ENCODE peak calls at places on chromosomes 5 and 9, in five cellular contexts. One of them, this sample, is unnamed.
A peak's percentile ranks its signal among the peaks of the same experiment; 100 is the strongest.

GRCh38 chr5:142644640-142645361 is 41.1 kb downstream of the FGF1 start:
- DNase-seq in aorta: peak; percentile 81
- DNase-seq in Peyer's patch: no peak
- DNase-seq in uterus: peak; percentile 76
- DNase-seq in adipocyte: peak; percentile 94
- DNase-seq in this sample: no peak

GRCh38 chr5:176619203-176619568 is 9.2 kb upstream of the GPRIN1 start:
- DNase-seq in aorta: peak; percentile 74
- DNase-seq in Peyer's patch: peak; percentile 78
- DNase-seq in uterus: no peak
- DNase-seq in adipocyte: peak; percentile 78
- DNase-seq in this sample: peak; percentile 70

GRCh38 chr5:163846512-163846911 is 341.1 kb downstream of the MAT2B start:
- DNase-seq in aorta: no peak
- DNase-seq in Peyer's patch: no peak
- DNase-seq in uterus: no peak
- DNase-seq in adipocyte: peak; percentile 72
- DNase-seq in this sample: no peak

GRCh38 chr5:179166886-179167841 is 107.0 kb downstream of the ZNF354C start:
- DNase-seq in aorta: no peak
- DNase-seq in Peyer's patch: peak; percentile 59
- DNase-seq in uterus: peak; percentile 73
- DNase-seq in adipocyte: peak; percentile 73
- DNase-seq in this sample: peak; percentile 59

GRCh38 chr5:178130576-178131445 is at the start of gene RMND5B:
- DNase-seq in aorta: peak; percentile 88
- DNase-seq in Peyer's patch: peak; percentile 92
- DNase-seq in uterus: peak; percentile 87
- DNase-seq in adipocyte: peak; percentile 95
- DNase-seq in this sample: peak; percentile 80

GRCh38 chr5:68273717-68274409 is 58.3 kb downstream of the PIK3R1 start:
- DNase-seq in aorta: no peak
- DNase-seq in Peyer's patch: no peak
- DNase-seq in uterus: no peak
- DNase-seq in adipocyte: no peak
- DNase-seq in this sample: no peak

GRCh38 chr5:75510836-75511434 is 494 bp downstream of the CERT1 start:
- DNase-seq in aorta: peak; percentile 75
- DNase-seq in Peyer's patch: peak; percentile 73
- DNase-seq in uterus: no peak
- DNase-seq in adipocyte: peak; percentile 70
- DNase-seq in this sample: no peak

GRCh38 chr9:125233678-125234077 is 7.5 kb downstream of the HSPA5 start:
- DNase-seq in aorta: no peak
- DNase-seq in Peyer's patch: no peak
- DNase-seq in uterus: no peak
- DNase-seq in adipocyte: peak; percentile 90
- DNase-seq in this sample: no peak

GRCh38 chr9:38026021-38026809 is 42.8 kb downstream of the SHB start:
- DNase-seq in aorta: peak; percentile 74
- DNase-seq in Peyer's patch: no peak
- DNase-seq in uterus: peak; percentile 62
- DNase-seq in adipocyte: peak; percentile 89
- DNase-seq in this sample: no peak

GRCh38 chr5:177098772-177099152 is 12.0 kb downstream of the FGFR4 start:
- DNase-seq in aorta: no peak
- DNase-seq in Peyer's patch: no peak
- DNase-seq in uterus: no peak
- DNase-seq in adipocyte: no peak
- DNase-seq in this sample: no peak

GRCh38 chr5:6979061-6979460 is 265.8 kb downstream of the TENT4A start:
- DNase-seq in aorta: no peak
- DNase-seq in Peyer's patch: no peak
- DNase-seq in uterus: no peak
- DNase-seq in adipocyte: no peak
- DNase-seq in this sample: no peak

GRCh38 chr5:178232124-178232919 is at the start of gene PHYKPL:
- DNase-seq in aorta: peak; percentile 85
- DNase-seq in Peyer's patch: peak; percentile 86
- DNase-seq in uterus: peak; percentile 75
- DNase-seq in adipocyte: peak; percentile 84
- DNase-seq in this sample: peak; percentile 48

GRCh38 chr9:83266618-83267543 is 203.9 kb upstream of the RASEF start:
- DNase-seq in aorta: no peak
- DNase-seq in Peyer's patch: peak; percentile 49
- DNase-seq in uterus: peak; percentile 27
- DNase-seq in adipocyte: no peak
- DNase-seq in this sample: no peak

GRCh38 chr5:141355641-141356040 is 820 bp downstream of the PCDHGA4 start:
- DNase-seq in aorta: no peak
- DNase-seq in Peyer's patch: no peak
- DNase-seq in uterus: no peak
- DNase-seq in adipocyte: no peak
- DNase-seq in this sample: no peak

GRCh38 chr5:141354900-141355469 is at the start of gene PCDHGA4:
- DNase-seq in aorta: no peak
- DNase-seq in Peyer's patch: no peak
- DNase-seq in uterus: no peak
- DNase-seq in adipocyte: peak; percentile 20
- DNase-seq in this sample: no peak

GRCh38 chr5:141356133-141356532 is 1.3 kb downstream of the PCDHGA4 start:
- DNase-seq in aorta: no peak
- DNase-seq in Peyer's patch: no peak
- DNase-seq in uterus: no peak
- DNase-seq in adipocyte: no peak
- DNase-seq in this sample: no peak

GRCh38 chr5:141359790-141360426 is at the start of gene PCDHGB2:
- DNase-seq in aorta: no peak
- DNase-seq in Peyer's patch: no peak
- DNase-seq in uterus: no peak
- DNase-seq in adipocyte: peak; percentile 37
- DNase-seq in this sample: no peak

DNA sequence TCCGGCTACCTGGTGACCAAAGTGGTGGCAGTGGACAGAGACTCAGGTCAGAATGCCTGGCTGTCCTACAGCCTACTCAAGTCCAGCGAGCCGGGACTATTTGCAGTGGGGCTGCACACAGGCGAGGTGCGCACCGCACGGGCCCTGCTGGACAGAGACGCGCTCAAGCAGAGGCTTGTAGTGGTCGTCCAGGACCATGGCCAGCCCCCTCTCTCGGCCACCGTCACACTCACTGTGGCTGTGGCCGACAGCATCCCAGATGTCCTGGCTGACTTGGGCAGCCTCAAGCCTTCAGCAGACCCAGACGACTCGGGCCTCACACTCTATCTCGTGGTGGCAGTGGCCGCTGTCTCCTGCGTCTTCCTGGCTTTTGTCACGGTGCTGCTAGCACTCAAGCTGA is 2.1 kb downstream of the PCDHGA4 start:
- DNase-seq in aorta: no peak
- DNase-seq in Peyer's patch: no peak
- DNase-seq in uterus: no peak
- DNase-seq in adipocyte: no peak
- DNase-seq in this sample: no peak
- H3K9me3 ChIP-seq in aorta: peaks cover 37% of the 10 kb centered on the region
- H3K9me3 ChIP-seq in Peyer's patch: no peaks in the 10 kb centered on the region
- H3K9me3 ChIP-seq in uterus: no peaks in the 10 kb centered on the region
- H3K9me3 ChIP-seq in adipocyte: peaks cover 66% of the 10 kb centered on the region
- H3K9me3 ChIP-seq in this sample: no peaks in the 10 kb centered on the region

GRCh38 chr9:110919609-110920008 is 118.7 kb downstream of the LPAR1 start:
- DNase-seq in aorta: no peak
- DNase-seq in Peyer's patch: no peak
- DNase-seq in uterus: no peak
- DNase-seq in adipocyte: peak; percentile 79
- DNase-seq in this sample: no peak

GRCh38 chr9:110921705-110922104 is 116.6 kb downstream of the LPAR1 start:
- DNase-seq in aorta: no peak
- DNase-seq in Peyer's patch: no peak
- DNase-seq in uterus: no peak
- DNase-seq in adipocyte: no peak
- DNase-seq in this sample: no peak

GRCh38 chr9:110916361-110916760 is 121.9 kb downstream of the LPAR1 start:
- DNase-seq in aorta: no peak
- DNase-seq in Peyer's patch: no peak
- DNase-seq in uterus: no peak
- DNase-seq in adipocyte: no peak
- DNase-seq in this sample: no peak

GRCh38 chr9:110918316-110919054 is 119.8 kb downstream of the LPAR1 start:
- DNase-seq in aorta: no peak
- DNase-seq in Peyer's patch: no peak
- DNase-seq in uterus: no peak
- DNase-seq in adipocyte: peak; percentile 79
- DNase-seq in this sample: no peak

GRCh38 chr9:110919055-110919445 is 119.2 kb downstream of the LPAR1 start:
- DNase-seq in aorta: no peak
- DNase-seq in Peyer's patch: no peak
- DNase-seq in uterus: no peak
- DNase-seq in adipocyte: no peak
- DNase-seq in this sample: no peak
- H3K4me3 ChIP-seq in aorta: no peak overlapping the region
- H3K4me3 ChIP-seq in Peyer's patch: no peak overlapping the region
- H3K4me3 ChIP-seq in uterus: no peak overlapping the region
- H3K4me3 ChIP-seq in adipocyte: peak overlapping the region; percentile 39
- H3K4me3 ChIP-seq in this sample: no peak overlapping the region

GRCh38 chr5:130074820-130075219 is 170.6 kb downstream of the CHSY3 start:
- DNase-seq in aorta: no peak
- DNase-seq in Peyer's patch: no peak
- DNase-seq in uterus: no peak
- DNase-seq in adipocyte: no peak
- DNase-seq in this sample: no peak

GRCh38 chr5:130077007-130077406 is 172.7 kb downstream of the CHSY3 start:
- DNase-seq in aorta: no peak
- DNase-seq in Peyer's patch: no peak
- DNase-seq in uterus: no peak
- DNase-seq in adipocyte: peak; percentile 15
- DNase-seq in this sample: no peak
- H3K9me3 ChIP-seq in aorta: no peaks in the 10 kb centered on the region
- H3K9me3 ChIP-seq in Peyer's patch: no peaks in the 10 kb centered on the region
- H3K9me3 ChIP-seq in uterus: no peaks in the 10 kb centered on the region
- H3K9me3 ChIP-seq in adipocyte: no peaks in the 10 kb centered on the region
- H3K9me3 ChIP-seq in this sample: no peaks in the 10 kb centered on the region

GRCh38 chr5:77636423-77637169 is 1.9 kb downstream of the OTP start:
- DNase-seq in aorta: no peak
- DNase-seq in Peyer's patch: no peak
- DNase-seq in uterus: no peak
- DNase-seq in adipocyte: no peak
- DNase-seq in this sample: no peak
- H3K4me3 ChIP-seq in aorta: no peak overlapping the region
- H3K4me3 ChIP-seq in Peyer's patch: no peak overlapping the region
- H3K4me3 ChIP-seq in uterus: no peak overlapping the region
- H3K4me3 ChIP-seq in adipocyte: no peak overlapping the region
- H3K4me3 ChIP-seq in this sample: no peak overlapping the region

GRCh38 chr9:96813607-96814006 is 35.7 kb upstream of the ZNF510 start:
- DNase-seq in aorta: no peak
- DNase-seq in Peyer's patch: no peak
- DNase-seq in uterus: no peak
- DNase-seq in adipocyte: no peak
- DNase-seq in this sample: no peak
- H3K9me3 ChIP-seq in aorta: peaks cover 21% of the 10 kb centered on the region
- H3K9me3 ChIP-seq in Peyer's patch: no peaks in the 10 kb centered on the region
- H3K9me3 ChIP-seq in uterus: peaks cover 3% of the 10 kb centered on the region
- H3K9me3 ChIP-seq in adipocyte: peaks cover 100% of the 10 kb centered on the region
- H3K9me3 ChIP-seq in this sample: peaks cover 16% of the 10 kb centered on the region

DNA sequence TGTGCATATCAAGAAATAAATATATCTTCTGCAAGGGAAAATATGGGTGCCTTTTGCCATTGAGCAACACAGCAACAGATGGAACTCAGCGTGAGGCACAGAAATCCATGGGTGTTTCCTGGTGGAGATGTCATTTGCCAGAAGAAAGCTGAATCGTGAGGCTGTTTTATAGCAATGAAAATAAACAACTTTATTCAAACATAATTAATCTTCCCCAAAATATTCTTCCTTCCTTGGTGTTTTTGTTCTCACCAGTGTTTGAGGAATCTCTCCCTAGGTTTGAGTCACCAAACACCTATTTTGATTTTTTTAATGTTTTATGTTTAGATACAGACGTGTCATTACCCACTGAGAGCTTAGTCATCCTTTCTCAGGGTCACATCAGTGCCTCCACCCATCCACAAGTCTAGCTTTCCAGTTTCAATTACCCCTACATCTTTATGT is 65.8 kb upstream of the PAPPA start:
- DNase-seq in aorta: no peak
- DNase-seq in Peyer's patch: no peak
- DNase-seq in uterus: no peak
- DNase-seq in adipocyte: peak; percentile 41
- DNase-seq in this sample: no peak
- H3K4me3 ChIP-seq in aorta: no peak overlapping the region
- H3K4me3 ChIP-seq in Peyer's patch: no peak overlapping the region
- H3K4me3 ChIP-seq in uterus: no peak overlapping the region
- H3K4me3 ChIP-seq in adipocyte: peak overlapping the region; percentile 31
- H3K4me3 ChIP-seq in this sample: no peak overlapping the region

GRCh38 chr9:78009156-78009555 is 22.5 kb downstream of the GNAQ start:
- DNase-seq in aorta: no peak
- DNase-seq in Peyer's patch: no peak
- DNase-seq in uterus: no peak
- DNase-seq in adipocyte: no peak
- DNase-seq in this sample: no peak

GRCh38 chr9:78003730-78004129 is 27.9 kb downstream of the GNAQ start:
- DNase-seq in aorta: no peak
- DNase-seq in Peyer's patch: no peak
- DNase-seq in uterus: no peak
- DNase-seq in adipocyte: no peak
- DNase-seq in this sample: no peak

GRCh38 chr9:78005231-78006002 is 26.2 kb downstream of the GNAQ start:
- DNase-seq in aorta: no peak
- DNase-seq in Peyer's patch: no peak
- DNase-seq in uterus: no peak
- DNase-seq in adipocyte: no peak
- DNase-seq in this sample: no peak

GRCh38 chr9:78004478-78005229 is 27.0 kb downstream of the GNAQ start:
- DNase-seq in aorta: no peak
- DNase-seq in Peyer's patch: no peak
- DNase-seq in uterus: no peak
- DNase-seq in adipocyte: peak; percentile 32
- DNase-seq in this sample: no peak

GRCh38 chr9:78006734-78007133 is 24.9 kb downstream of the GNAQ start:
- DNase-seq in aorta: no peak
- DNase-seq in Peyer's patch: no peak
- DNase-seq in uterus: no peak
- DNase-seq in adipocyte: no peak
- DNase-seq in this sample: no peak
- H3K9me3 ChIP-seq in aorta: no peaks in the 10 kb centered on the region
- H3K9me3 ChIP-seq in Peyer's patch: no peaks in the 10 kb centered on the region
- H3K9me3 ChIP-seq in uterus: no peaks in the 10 kb centered on the region
- H3K9me3 ChIP-seq in adipocyte: no peaks in the 10 kb centered on the region
- H3K9me3 ChIP-seq in this sample: no peaks in the 10 kb centered on the region

This sample was measured in naive thymus-derived CD4-positive, alpha-beta T cell.